ENCODE peak calls at places on chromosome 4, in six cellular contexts. V is fibroblast of the aortic adventitia; E is mammary epithelial cell; U is right atrium auricular region; B is omental fat pad; T is CD4-positive, alpha-beta T cell. O is an unnamed sample.

GRCh38 chr4:16643852-16644251 is 254.6 kb downstream of the LDB2 start:
- DNase-seq in V (no peak), E (no peak), U (no peak), B (no peak), T (no peak), O (no peak)

GRCh38 chr4:136741468-136741867 is 790.8 kb downstream of the PCDH18 start:
- DNase-seq in V (peak), E (no peak), U (no peak), B (no peak), T (no peak), O (no peak)

GRCh38 chr4:8794491-8794890 is 77.1 kb downstream of the HMX1 start:
- DNase-seq in V (no peak), E (no peak), U (no peak), B (no peak), T (no peak), O (no peak)

GRCh38 chr4:5526070-5526831 is 182.1 kb downstream of the EVC2 start:
- DNase-seq in V (no peak), E (no peak), U (no peak), B (no peak), T (no peak), O (no peak)

GRCh38 chr4:116143221-116143620 is 942.2 kb downstream of the TRAM1L1 start:
- DNase-seq in V (no peak), E (no peak), U (no peak), B (no peak), T (no peak), O (no peak)

GRCh38 chr4:15336410-15337184 is 91.2 kb upstream of the C1QTNF7 start:
- DNase-seq in V (no peak), E (peak), U (no peak), B (no peak), T (no peak), O (no peak)

GRCh38 chr4:69894221-69894620 is 34.3 kb upstream of the SULT1E1 start:
- DNase-seq in V (no peak), E (no peak), U (no peak), B (no peak), T (no peak), O (no peak)

GRCh38 chr4:113445286-113445685 is 316.3 kb downstream of the CAMK2D start:
- DNase-seq in V (peak), E (peak), U (peak), B (no peak), T (no peak), O (no peak)

GRCh38 chr4:57039345-57039744 is 60.6 kb downstream of the POLR2B start:
- DNase-seq in V (no peak), E (peak), U (no peak), B (no peak), T (no peak), O (no peak)

GRCh38 chr4:150212927-150213326 is 134.7 kb downstream of the DCLK2 start:
- DNase-seq in V (no peak), E (peak), U (no peak), B (no peak), T (no peak), O (no peak)

GRCh38 chr4:142353149-142353738 is 492.9 kb downstream of the INPP4B start:
- DNase-seq in V (peak), E (peak), U (no peak), B (no peak), T (no peak), O (no peak)

GRCh38 chr4:151664289-151664688 is 96.5 kb downstream of the GATB start:
- DNase-seq in V (no peak), E (no peak), U (no peak), B (no peak), T (no peak), O (no peak)

GRCh38 chr4:115249808-115250207 is 136.4 kb upstream of the NDST4 start:
- DNase-seq in V (no peak), E (peak), U (no peak), B (no peak), T (no peak), O (no peak)

GRCh38 chr4:148284526-148285193 is 157.6 kb downstream of the NR3C2 start:
- DNase-seq in V (no peak), E (no peak), U (no peak), B (no peak), T (no peak), O (no peak)

GRCh38 chr4:54632537-54632936 is 25.2 kb upstream of the KIT start:
- DNase-seq in V (no peak), E (no peak), U (no peak), B (no peak), T (no peak), O (no peak)

GRCh38 chr4:1408418-1408817 is 2.2 kb upstream of the NKX1-1 start:
- DNase-seq in V (no peak), E (no peak), U (peak), B (no peak), T (no peak), O (no peak)

GRCh38 chr4:111943796-111944203 is 201.5 kb upstream of the FAM241A start:
- DNase-seq in V (peak), E (peak), U (peak), B (no peak), T (no peak), O (no peak)

GRCh38 chr4:1215347-1216075 is 33.4 kb downstream of the CTBP1 start:
- DNase-seq in V (no peak), E (no peak), U (no peak), B (no peak), T (no peak), O (no peak)

GRCh38 chr4:151955721-151956340 is 195.0 kb upstream of the GATB start:
- DNase-seq in V (peak), E (peak), U (no peak), B (no peak), T (no peak), O (no peak)

GRCh38 chr4:107183155-107183774 is 147.2 kb upstream of the DKK2 start:
- DNase-seq in V (peak), E (peak), U (no peak), B (no peak), T (no peak), O (no peak)

GRCh38 chr4:75653845-75654503 is 19.2 kb downstream of the G3BP2 start:
- DNase-seq in V (peak), E (peak), U (no peak), B (no peak), T (no peak), O (no peak)

GRCh38 chr4:37675587-37676290 is 10.4 kb downstream of the RELL1 start:
- DNase-seq in V (no peak), E (peak), U (no peak), B (no peak), T (no peak), O (no peak)

DNA sequence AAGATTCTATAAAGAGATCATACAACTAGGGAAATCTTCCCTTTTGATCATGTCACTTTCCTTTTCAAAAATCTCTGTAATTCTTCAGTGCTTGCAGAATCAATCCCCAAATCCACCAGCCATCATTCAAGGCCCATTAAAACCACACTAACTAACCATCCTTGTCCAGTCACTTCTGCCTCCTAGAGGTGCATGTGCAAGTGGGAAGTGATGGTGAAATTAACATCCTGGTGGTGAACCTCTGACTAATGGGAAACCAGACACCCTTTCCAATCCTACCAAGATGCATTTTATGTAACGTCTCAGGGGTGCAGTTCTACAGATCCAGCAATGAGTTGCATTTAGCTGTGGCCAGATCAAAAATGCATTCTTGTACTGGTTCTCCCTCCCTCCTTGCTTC is 341.8 kb downstream of the RAPGEF2 start:
- DNase-seq in V (peak), E (peak), U (no peak), B (no peak), T (no peak), O (no peak)
- TF ChIP-seq CTCF in V (peak), E (peak), U (no peak), B (no peak), T (no peak), O (peak)

GRCh38 chr4:13367691-13368090 is 116.4 kb downstream of the RAB28 start:
- DNase-seq in V (no peak), E (no peak), U (no peak), B (no peak), T (no peak), O (no peak)
- TF ChIP-seq CTCF in V (no peak), E (no peak), U (no peak), B (no peak), T (no peak), O (no peak)

DNA sequence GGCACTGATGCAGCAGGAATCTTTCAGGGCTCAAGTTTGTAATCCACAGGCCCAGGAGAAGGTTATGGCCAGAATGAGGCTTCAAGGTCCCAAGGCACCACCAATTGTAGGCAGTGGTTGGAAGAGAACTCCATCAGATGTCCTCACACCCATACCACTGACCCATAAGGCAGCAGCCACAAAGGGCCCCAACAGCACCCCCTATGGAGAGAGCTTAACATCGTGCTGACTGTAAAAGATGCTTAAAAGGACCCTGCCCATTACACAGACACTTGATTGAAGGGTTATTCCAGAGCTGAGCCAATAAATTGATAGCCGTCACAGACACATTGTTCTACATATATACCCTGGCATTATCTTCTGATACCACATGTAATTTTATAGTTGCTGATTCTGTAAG is 113.7 kb downstream of the SOWAHB start:
- DNase-seq in V (no peak), E (no peak), U (no peak), B (no peak), T (no peak), O (no peak)
- TF ChIP-seq CTCF in V (no peak), E (peak), U (no peak), B (no peak), T (no peak), O (no peak)

GRCh38 chr4:120922390-120923200 is at the start of gene PRDM5:
- DNase-seq in V (peak), E (peak), U (peak), B (no peak), T (peak), O (peak)
- TF ChIP-seq CTCF in V (peak), E (peak), U (no peak), B (no peak), T (no peak), O (peak)

O was measured in osteocyte.